ENCODE peak calls at places on chromosomes 5 and 9, in eight cellular contexts. F, O, T, Q, J, I, Z and A are unnamed samples.

GRCh38 chr9:75461188-75461587 is 372.9 kb downstream of the OSTF1 start:
- DNase-seq in F (no peak), O (no peak), I (no peak), Z (no peak), J (no peak), T (no peak), Q (no peak), A (no peak)

GRCh38 chr9:125513634-125514413 is 193.2 kb downstream of the MAPKAP1 start:
- DNase-seq in I (no peak), Z (peak; percentile 68), T (no peak), O (peak; percentile 34), J (no peak), Q (peak; percentile 59), F (no peak), A (peak; percentile 81)

GRCh38 chr5:66744040-66744439 is 147.8 kb downstream of the MAST4 start:
- DNase-seq in F (no peak), T (no peak), I (no peak), J (no peak), Q (no peak), O (no peak), Z (no peak), A (peak; percentile 41)

GRCh38 chr5:39783756-39784421 is 359.1 kb upstream of the DAB2 start:
- DNase-seq in Z (no peak), I (no peak), O (no peak), T (no peak), J (no peak), F (no peak), Q (no peak), A (peak; percentile 66)

GRCh38 chr5:3845249-3845648 is 249.6 kb downstream of the IRX1 start:
- DNase-seq in Q (no peak), Z (peak; percentile 7), J (no peak), I (no peak), F (no peak), O (no peak), T (no peak), A (no peak)

GRCh38 chr9:136146126-136147037 is 27.7 kb upstream of the TMEM250 start:
- DNase-seq in Z (no peak), Q (no peak), T (no peak), O (no peak), F (no peak), I (no peak), J (no peak), A (no peak)

GRCh38 chr5:95919658-95920057 is 42.0 kb downstream of the ELL2 start:
- DNase-seq in O (no peak), I (no peak), Z (no peak), J (no peak), Q (no peak), F (no peak), T (no peak), A (no peak)

GRCh38 chr5:68872088-68872842 is 221.5 kb upstream of the SLC30A5 start:
- DNase-seq in T (no peak), I (no peak), Z (no peak), Q (no peak), F (no peak), O (no peak), J (peak; percentile 74), A (no peak)

GRCh38 chr5:392431-392988 is 50.5 kb upstream of the EXOC3 start:
- DNase-seq in Q (peak; percentile 95), T (peak; percentile 8), F (no peak), Z (no peak), O (peak; percentile 63), J (no peak), I (no peak), A (peak; percentile 58)

GRCh38 chr5:68007446-68007845 is 208.1 kb upstream of the PIK3R1 start:
- DNase-seq in O (no peak), J (no peak), Z (peak; percentile 2), I (no peak), T (no peak), F (no peak), Q (no peak), A (peak; percentile 78)

GRCh38 chr9:127783644-127784043 is 2.2 kb upstream of the CDK9 start:
- DNase-seq in I (no peak), Z (no peak), T (no peak), F (no peak), Q (no peak), J (no peak), O (no peak), A (no peak)

GRCh38 chr9:5352637-5353248 is 13.1 kb upstream of the RLN1 start:
- DNase-seq in O (no peak), T (no peak), Z (no peak), J (no peak), F (no peak), I (no peak), Q (no peak), A (no peak)

GRCh38 chr9:37903581-37903830 is 421 bp downstream of the SLC25A51 start:
- DNase-seq in Q (no peak), I (no peak), O (no peak), T (no peak), J (no peak), Z (no peak), F (no peak), A (no peak)

GRCh38 chr5:38420691-38421395 is 135.6 kb downstream of the LIFR start:
- DNase-seq in Z (peak; percentile 54), Q (no peak), J (peak; percentile 67), F (no peak), I (peak; percentile 46), T (peak; percentile 60), O (peak; percentile 73), A (peak; percentile 69)
- TF ChIP-seq RAD21 in Z (peak; percentile 43), Q (peak; percentile 42), J (peak; percentile 79), F (peak; percentile 68), I (peak; percentile 69), T (peak; percentile 77), O (peak; percentile 83), A (peak; percentile 75)

GRCh38 chr9:80784647-80785046 is 904.7 kb downstream of the TLE1 start:
- DNase-seq in F (no peak), T (no peak), O (no peak), I (no peak), J (no peak), Z (no peak), Q (no peak), A (peak; percentile 27)

GRCh38 chr9:80789831-80790230 is 899.5 kb downstream of the TLE1 start:
- DNase-seq in T (no peak), I (no peak), Z (no peak), F (no peak), Q (no peak), J (no peak), O (no peak), A (no peak)

GRCh38 chr9:80790764-80791163 is 898.6 kb downstream of the TLE1 start:
- DNase-seq in Z (no peak), T (no peak), Q (no peak), I (no peak), J (no peak), F (no peak), O (no peak), A (no peak)

GRCh38 chr9:80792721-80793120 is 896.6 kb downstream of the TLE1 start:
- DNase-seq in F (no peak), Q (no peak), T (no peak), J (no peak), Z (no peak), O (no peak), I (no peak), A (no peak)

DNA sequence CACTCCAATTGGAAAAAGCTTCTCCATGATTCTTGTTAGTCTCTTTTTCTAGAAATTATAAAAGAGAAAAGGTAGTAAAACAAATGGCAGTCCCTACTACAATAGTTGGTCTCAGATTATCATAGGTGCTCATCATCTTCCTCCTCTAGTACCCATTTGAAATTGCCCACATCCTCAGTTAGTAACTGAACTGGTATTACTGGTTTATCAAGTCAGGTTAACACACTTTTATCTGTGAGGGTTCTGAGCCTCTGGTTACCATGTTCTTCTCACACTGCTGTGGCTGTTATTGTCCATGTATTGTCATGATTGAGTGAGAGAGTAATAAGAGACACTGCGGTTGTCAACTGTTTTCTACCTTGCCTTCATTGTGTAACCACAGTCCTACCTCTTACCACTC is 901.7 kb downstream of the TLE1 start:
- DNase-seq in F (no peak), J (no peak), I (no peak), T (no peak), Q (no peak), O (no peak), Z (no peak), A (no peak)
- TF ChIP-seq RAD21 in F (no peak), J (no peak), I (no peak), T (no peak), Q (no peak), O (no peak), Z (no peak), A (no peak)

GRCh38 chr5:132071338-132071707 is 2.3 kb upstream of the CSF2 start:
- DNase-seq in T (no peak), F (no peak), Z (no peak), J (no peak), Q (no peak), I (no peak), O (no peak), A (no peak)

GRCh38 chr5:132069994-132070393 is 3.6 kb upstream of the CSF2 start:
- DNase-seq in J (no peak), O (no peak), I (no peak), F (no peak), Z (no peak), T (no peak), Q (no peak), A (no peak)

GRCh38 chr5:132072070-132072469 is 1.5 kb upstream of the CSF2 start:
- DNase-seq in Q (no peak), I (peak; percentile 30), F (no peak), T (no peak), Z (no peak), O (no peak), J (no peak), A (no peak)

GRCh38 chr5:132069561-132069960 is 4.0 kb upstream of the CSF2 start:
- DNase-seq in I (no peak), Z (no peak), Q (no peak), O (no peak), T (no peak), F (no peak), J (no peak), A (no peak)

DNA sequence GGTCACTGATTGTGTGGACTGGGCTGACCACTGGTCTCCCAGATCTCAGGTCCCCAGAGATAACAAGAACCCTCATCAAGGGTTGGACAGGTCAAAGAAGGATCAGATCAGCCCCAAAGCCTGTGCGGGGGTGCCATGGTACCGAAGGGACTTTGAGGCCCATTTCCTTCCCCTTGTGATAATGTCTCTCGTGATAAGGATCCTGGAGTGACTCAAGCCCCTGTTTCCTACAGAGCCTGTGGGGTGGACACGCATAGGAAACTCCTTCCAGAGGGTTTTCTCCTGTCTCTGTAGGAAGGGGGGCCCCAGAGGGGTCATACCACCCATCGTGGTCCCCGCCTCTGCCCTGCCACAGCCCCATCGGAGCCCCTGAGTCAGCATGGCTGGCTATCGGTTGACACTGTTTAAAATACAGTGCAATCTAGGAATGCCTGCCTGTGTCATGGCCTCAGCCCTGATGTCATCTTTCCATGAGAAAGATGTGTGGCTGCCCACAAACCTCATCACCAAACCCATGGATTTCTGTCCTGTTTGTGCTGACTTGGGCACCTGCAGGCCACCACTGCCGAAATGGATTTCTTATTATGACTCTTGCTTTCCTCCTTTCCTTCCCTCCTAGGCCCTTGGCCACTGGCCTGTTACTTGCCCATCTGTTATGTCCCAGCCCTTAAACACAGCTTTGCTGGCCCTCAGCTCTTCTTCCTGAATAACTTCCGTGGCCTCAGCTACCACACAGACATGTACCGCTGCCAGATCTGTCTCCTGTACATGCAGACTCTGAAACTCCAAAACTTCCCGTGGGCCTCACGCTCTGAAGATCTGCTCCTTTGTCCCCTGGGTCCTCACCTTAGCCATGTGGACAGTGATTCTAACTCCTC is 2.9 kb upstream of the CSF2 start:
- DNase-seq in J (no peak), F (no peak), O (no peak), Z (no peak), Q (no peak), I (peak; percentile 65), T (no peak), A (peak; percentile 84)
- TF ChIP-seq RAD21 in J (no peak), F (no peak), O (no peak), Z (no peak), Q (no peak), I (peak; percentile 38), T (no peak), A (peak; percentile 10)

GRCh38 chr5:135253601-135254165 is 145.3 kb downstream of the MACROH2A1 start:
- DNase-seq in Z (no peak), O (no peak), Q (no peak), T (no peak), J (no peak), F (no peak), I (no peak), A (no peak)
- TF ChIP-seq RAD21 in Z (no peak), O (no peak), Q (no peak), T (no peak), J (no peak), F (no peak), I (no peak), A (no peak)